ENCODE peak calls at places on chromosomes 2 and 18, in four cellular contexts. Q is suprapubic skin, M is sigmoid colon, X is endothelial cell of umbilical vein. J is an unnamed sample.
A peak's percentile ranks its signal among the peaks of the same experiment; 100 is the strongest.

GRCh38 chr2:130837175-130837810 is 579 bp downstream of the ARHGEF4 start:
- DNase-seq in Q (no peak), M (no peak), X (no peak), J (no peak)

GRCh38 chr18:76426738-76427305 is 68.2 kb downstream of the ZNF516 start:
- DNase-seq in Q (no peak), M (peak; percentile 68), X (no peak), J (peak; percentile 24)

GRCh38 chr18:62505669-62506494 is 16.9 kb upstream of the ZCCHC2 start:
- DNase-seq in Q (no peak), M (no peak), X (peak; percentile 66), J (no peak)

GRCh38 chr2:1521191-1521877 is 108.1 kb downstream of the TPO start:
- DNase-seq in Q (peak; percentile 74), M (peak; percentile 63), X (no peak), J (no peak)

GRCh38 chr2:133836220-133836619 is 268.0 kb upstream of the NCKAP5 start:
- DNase-seq in Q (no peak), M (no peak), X (no peak), J (no peak)

GRCh38 chr2:69138793-69139510 is 126.0 kb downstream of the ANTXR1 start:
- DNase-seq in Q (no peak), M (peak; percentile 77), X (no peak), J (peak; percentile 56)

GRCh38 chr2:59182249-59182648 is 941.1 kb upstream of the FANCL start:
- DNase-seq in Q (no peak), M (no peak), X (no peak), J (no peak)

GRCh38 chr2:166112193-166112605 is 15.6 kb downstream of the SCN1A start:
- DNase-seq in Q (no peak), M (no peak), X (no peak), J (no peak)

GRCh38 chr2:150480241-150480640 is 7.2 kb downstream of the RND3 start:
- DNase-seq in Q (no peak), M (peak; percentile 64), X (peak; percentile 49), J (no peak)

GRCh38 chr2:187468262-187468661 is 20.2 kb upstream of the CALCRL start:
- DNase-seq in Q (no peak), M (no peak), X (no peak), J (no peak)

GRCh38 chr18:38851526-38851925 is 1285.9 kb upstream of the CELF4 start:
- DNase-seq in Q (no peak), M (no peak), X (no peak), J (no peak)

GRCh38 chr2:176653856-176654443 is 384.7 kb downstream of the MTX2 start:
- DNase-seq in Q (no peak), M (peak; percentile 81), X (peak; percentile 86), J (peak; percentile 70)

GRCh38 chr2:152766908-152767307 is 48.5 kb downstream of the ARL6IP6 start:
- DNase-seq in Q (no peak), M (no peak), X (no peak), J (no peak)

GRCh38 chr2:8558096-8558495 is 123.8 kb upstream of the ID2 start:
- DNase-seq in Q (peak; percentile 21), M (peak; percentile 41), X (no peak), J (peak; percentile 4)

GRCh38 chr2:119223521-119224390 is at the start of gene STEAP3:
- DNase-seq in Q (peak; percentile 85), M (peak; percentile 81), X (peak; percentile 41), J (peak; percentile 86)

GRCh38 chr18:59096098-59096779 is 43.4 kb upstream of the SEC11C start:
- DNase-seq in Q (no peak), M (no peak), X (no peak), J (no peak)

GRCh38 chr2:189369566-189369965 is 71.7 kb upstream of the WDR75 start:
- DNase-seq in Q (no peak), M (no peak), X (peak; percentile 77), J (no peak)

GRCh38 chr18:45957100-45957499 is 10.0 kb downstream of the EPG5 start:
- DNase-seq in Q (no peak), M (no peak), X (no peak), J (no peak)

GRCh38 chr18:54323970-54324369 is 33.7 kb downstream of the STARD6 start:
- DNase-seq in Q (no peak), M (no peak), X (peak; percentile 28), J (no peak)

GRCh38 chr2:10552220-10552870 is 104.2 kb upstream of the ODC1 start:
- DNase-seq in Q (no peak), M (no peak), X (no peak), J (no peak)

GRCh38 chr2:9398881-9399805 is 24.2 kb downstream of the ITGB1BP1 start:
- DNase-seq in Q (no peak), M (peak; percentile 92), X (no peak), J (no peak)

GRCh38 chr2:187475499-187476248 is 27.6 kb upstream of the CALCRL start:
- DNase-seq in Q (no peak), M (no peak), X (no peak), J (no peak)

GRCh38 chr2:100818003-100818605 is 1.8 kb upstream of the NPAS2 start:
- DNase-seq in Q (no peak), M (no peak), X (peak; percentile 65), J (no peak)

GRCh38 chr2:86622878-86623548 is 652 bp downstream of the RNF103 start:
- DNase-seq in Q (no peak), M (peak; percentile 74), X (peak; percentile 43), J (peak; percentile 66)

GRCh38 chr2:7492719-7493118 is 575.5 kb downstream of the RNF144A start:
- DNase-seq in Q (no peak), M (no peak), X (no peak), J (no peak)

GRCh38 chr2:17576802-17577201 is 36.3 kb downstream of the VSNL1 start:
- DNase-seq in Q (no peak), M (no peak), X (no peak), J (no peak)

GRCh38 chr2:127174977-127175376 is 45.1 kb downstream of the CYP27C1 start:
- DNase-seq in Q (peak; percentile 80), M (peak; percentile 92), X (no peak), J (peak; percentile 51)

GRCh38 chr2:127175406-127175805 is 44.7 kb downstream of the CYP27C1 start:
- DNase-seq in Q (peak; percentile 78), M (peak; percentile 93), X (no peak), J (peak; percentile 37)

GRCh38 chr2:127173073-127173472 is 47.0 kb downstream of the CYP27C1 start:
- DNase-seq in Q (peak; percentile 11), M (peak; percentile 83), X (peak; percentile 33), J (no peak)

GRCh38 chr2:127175821-127176354 is 44.2 kb downstream of the CYP27C1 start:
- DNase-seq in Q (peak; percentile 78), M (peak; percentile 92), X (no peak), J (peak; percentile 22)

GRCh38 chr2:127174176-127174575 is 45.9 kb downstream of the CYP27C1 start:
- DNase-seq in Q (peak; percentile 61), M (peak; percentile 75), X (no peak), J (peak; percentile 24)
- TF ChIP-seq CTCF in Q (no peak), M (no peak), X (peak; percentile 60), J (no peak)

DNA sequence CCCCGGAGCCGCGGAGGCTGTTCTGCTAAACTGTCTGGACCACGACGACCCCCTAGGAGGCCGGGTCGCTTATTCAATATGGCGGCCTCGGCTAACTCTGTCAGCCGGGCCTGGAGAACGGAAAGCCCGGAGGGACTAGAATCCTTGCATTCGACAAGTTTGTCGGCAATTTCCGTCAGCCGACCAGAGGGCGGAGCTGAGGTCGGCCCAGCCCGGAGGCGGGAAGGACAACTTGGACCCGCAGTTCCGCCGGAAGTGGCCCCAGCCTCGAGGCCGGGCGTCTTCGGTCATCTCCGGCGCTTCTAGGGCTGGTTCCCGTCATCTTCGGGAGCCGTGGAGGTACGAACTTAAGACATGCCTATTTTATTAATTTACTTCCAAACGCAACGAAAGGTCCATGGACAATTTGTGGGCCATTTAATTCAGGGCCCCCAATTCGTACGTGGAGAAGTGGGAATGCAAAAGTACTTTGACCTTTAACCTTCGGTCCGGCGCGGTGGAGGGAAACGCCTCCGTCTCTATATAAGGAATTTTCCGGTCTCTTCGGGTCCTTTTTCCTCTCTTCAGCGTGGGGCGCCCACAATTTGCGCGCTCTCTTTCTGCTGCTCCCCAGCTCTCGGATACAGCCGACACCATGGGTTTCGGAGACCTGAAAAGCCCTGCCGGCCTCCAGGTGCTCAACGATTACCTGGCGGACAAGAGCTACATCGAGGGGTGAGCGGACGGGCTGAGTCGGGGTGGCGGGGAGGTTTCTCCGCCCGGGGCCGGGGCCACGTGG is at the start of the genes EEF1B2 and NDUFS1:
- DNase-seq in Q (peak; percentile 98), M (peak; percentile 98), X (peak; percentile 99), J (peak; percentile 98)
- TF ChIP-seq POLR2A in Q (no peak), M (peak; percentile 35), X (peak; percentile 89), J (peak; percentile 58)

GRCh38 chr2:156342252-156343095 is 10.0 kb upstream of the NR4A2 start:
- DNase-seq in Q (peak; percentile 96), M (peak; percentile 99), X (peak; percentile 93), J (peak; percentile 96)
- TF ChIP-seq POLR2AphosphoS5 in Q (no peak), M (peak; percentile 90), X (peak; percentile 72), J (no peak)

GRCh38 chr2:129627437-129627836 is 352.0 kb upstream of the RAB6C start:
- DNase-seq in Q (no peak), M (no peak), X (no peak), J (no peak)
- TF ChIP-seq CTCF in Q (no peak), M (no peak), X (no peak), J (no peak)

DNA sequence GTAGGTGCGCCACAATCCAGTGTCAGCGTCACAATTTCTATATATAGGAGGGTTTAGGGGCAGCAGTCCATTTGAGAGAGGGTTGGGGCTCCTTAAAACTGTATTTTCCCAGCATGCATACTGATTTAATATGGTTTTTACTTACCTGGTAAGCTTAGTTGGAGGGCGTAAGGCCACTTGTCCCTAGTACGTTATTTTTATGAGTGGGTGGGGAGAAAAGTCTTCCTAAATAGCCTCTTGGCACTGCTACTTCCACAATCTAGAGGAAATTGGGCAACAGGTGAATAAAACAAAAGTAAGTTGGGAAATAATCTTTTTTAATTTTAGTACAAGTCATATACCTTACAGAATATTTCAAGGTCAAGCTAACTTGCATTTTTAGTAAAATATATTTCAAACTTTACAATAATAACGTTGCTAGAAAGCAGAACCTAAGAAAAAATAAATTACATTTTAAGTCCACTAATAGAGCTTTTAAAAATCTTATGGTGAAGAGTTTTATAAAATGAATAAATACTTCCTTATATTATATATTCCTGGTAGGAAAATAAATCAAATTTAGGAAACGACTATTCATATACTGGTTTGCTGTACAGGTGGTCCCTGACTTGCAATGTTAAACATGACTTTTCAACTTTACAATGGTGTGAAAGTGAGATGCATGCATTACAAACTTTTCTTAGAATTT is 20.9 kb downstream of the DHRS9 start:
- DNase-seq in Q (no peak), M (no peak), X (no peak), J (no peak)
- TF ChIP-seq POLR2A in Q (no peak), M (no peak), X (no peak), J (no peak)

GRCh38 chr2:193869564-193869963 is 1674.8 kb upstream of the TMEFF2 start:
- DNase-seq in Q (no peak), M (no peak), X (no peak), J (no peak)
- TF ChIP-seq POLR2AphosphoS5 in Q (no peak), M (no peak), X (no peak), J (no peak)

J was measured in transverse colon.